ENCODE peak calls at places on chromosome 20, in seven cellular contexts. One of them, this sample, is unnamed.

GRCh38 chr20:41177636-41178035 is 40.3 kb downstream of the PLCG1 start:
- DNase-seq in fibroblast of pulmonary artery: peak; percentile 90
- DNase-seq in left colon: no peak
- DNase-seq in NCI-H1092 treated with DMSO at 0.1 percent for 48 hours: no peak
- DNase-seq in activated CD4-positive, alpha-beta T cell treated with anti-CD3 and anti-CD28 coated beads, Interleukin-2, amount 50 U/mL, for 1 hour: no peak
- DNase-seq in stimulated activated CD4-positive, alpha-beta T cell treated with anti-CD3 and anti-CD28 coated beads, Interleukin-2, amount 100 ng/mL, for 48 hours: no peak
- DNase-seq in AG04449: peak; percentile 87
- DNase-seq in this sample: peak; percentile 8

GRCh38 chr20:32343438-32343837 is 14.7 kb upstream of the ASXL1 start:
- DNase-seq in stimulated activated CD4-positive, alpha-beta T cell treated with anti-CD3 and anti-CD28 coated beads, Interleukin-2, amount 100 ng/mL, for 48 hours: no peak
- DNase-seq in left colon: no peak
- DNase-seq in activated CD4-positive, alpha-beta T cell treated with anti-CD3 and anti-CD28 coated beads, Interleukin-2, amount 50 U/mL, for 1 hour: no peak
- DNase-seq in AG04449: no peak
- DNase-seq in fibroblast of pulmonary artery: peak; percentile 81
- DNase-seq in NCI-H1092 treated with DMSO at 0.1 percent for 48 hours: no peak
- DNase-seq in this sample: no peak

GRCh38 chr20:62496525-62497218 is 20.9 kb upstream of the GATA5 start:
- DNase-seq in fibroblast of pulmonary artery: no peak
- DNase-seq in activated CD4-positive, alpha-beta T cell treated with anti-CD3 and anti-CD28 coated beads, Interleukin-2, amount 50 U/mL, for 1 hour: peak; percentile 28
- DNase-seq in NCI-H1092 treated with DMSO at 0.1 percent for 48 hours: peak; percentile 29
- DNase-seq in stimulated activated CD4-positive, alpha-beta T cell treated with anti-CD3 and anti-CD28 coated beads, Interleukin-2, amount 100 ng/mL, for 48 hours: peak; percentile 24
- DNase-seq in AG04449: no peak
- DNase-seq in left colon: peak; percentile 43
- DNase-seq in this sample: no peak

GRCh38 chr20:40521962-40522361 is 167.1 kb downstream of the MAFB start:
- DNase-seq in left colon: no peak
- DNase-seq in AG04449: no peak
- DNase-seq in fibroblast of pulmonary artery: no peak
- DNase-seq in stimulated activated CD4-positive, alpha-beta T cell treated with anti-CD3 and anti-CD28 coated beads, Interleukin-2, amount 100 ng/mL, for 48 hours: no peak
- DNase-seq in activated CD4-positive, alpha-beta T cell treated with anti-CD3 and anti-CD28 coated beads, Interleukin-2, amount 50 U/mL, for 1 hour: no peak
- DNase-seq in NCI-H1092 treated with DMSO at 0.1 percent for 48 hours: no peak
- DNase-seq in this sample: no peak

GRCh38 chr20:62551408-62552323 is 75.9 kb upstream of the GATA5 start:
- DNase-seq in NCI-H1092 treated with DMSO at 0.1 percent for 48 hours: no peak
- DNase-seq in fibroblast of pulmonary artery: no peak
- DNase-seq in stimulated activated CD4-positive, alpha-beta T cell treated with anti-CD3 and anti-CD28 coated beads, Interleukin-2, amount 100 ng/mL, for 48 hours: no peak
- DNase-seq in left colon: no peak
- DNase-seq in activated CD4-positive, alpha-beta T cell treated with anti-CD3 and anti-CD28 coated beads, Interleukin-2, amount 50 U/mL, for 1 hour: no peak
- DNase-seq in AG04449: no peak
- DNase-seq in this sample: no peak

GRCh38 chr20:34215711-34216381 is 25.4 kb upstream of the ASIP start:
- DNase-seq in fibroblast of pulmonary artery: peak; percentile 57
- DNase-seq in activated CD4-positive, alpha-beta T cell treated with anti-CD3 and anti-CD28 coated beads, Interleukin-2, amount 50 U/mL, for 1 hour: peak; percentile 19
- DNase-seq in NCI-H1092 treated with DMSO at 0.1 percent for 48 hours: peak; percentile 68
- DNase-seq in AG04449: no peak
- DNase-seq in stimulated activated CD4-positive, alpha-beta T cell treated with anti-CD3 and anti-CD28 coated beads, Interleukin-2, amount 100 ng/mL, for 48 hours: peak; percentile 55
- DNase-seq in left colon: peak; percentile 75
- DNase-seq in this sample: peak; percentile 52

GRCh38 chr20:24446811-24447210 is 22.6 kb upstream of the SYNDIG1 start:
- DNase-seq in activated CD4-positive, alpha-beta T cell treated with anti-CD3 and anti-CD28 coated beads, Interleukin-2, amount 50 U/mL, for 1 hour: no peak
- DNase-seq in fibroblast of pulmonary artery: no peak
- DNase-seq in AG04449: no peak
- DNase-seq in stimulated activated CD4-positive, alpha-beta T cell treated with anti-CD3 and anti-CD28 coated beads, Interleukin-2, amount 100 ng/mL, for 48 hours: no peak
- DNase-seq in NCI-H1092 treated with DMSO at 0.1 percent for 48 hours: no peak
- DNase-seq in left colon: no peak
- DNase-seq in this sample: no peak

GRCh38 chr20:10985536-10985935 is 311.7 kb upstream of the JAG1 start:
- DNase-seq in NCI-H1092 treated with DMSO at 0.1 percent for 48 hours: no peak
- DNase-seq in left colon: no peak
- DNase-seq in fibroblast of pulmonary artery: peak; percentile 83
- DNase-seq in stimulated activated CD4-positive, alpha-beta T cell treated with anti-CD3 and anti-CD28 coated beads, Interleukin-2, amount 100 ng/mL, for 48 hours: no peak
- DNase-seq in activated CD4-positive, alpha-beta T cell treated with anti-CD3 and anti-CD28 coated beads, Interleukin-2, amount 50 U/mL, for 1 hour: no peak
- DNase-seq in AG04449: no peak
- DNase-seq in this sample: peak; percentile 30

GRCh38 chr20:32227744-32228688 is 20.3 kb downstream of the POFUT1 start:
- DNase-seq in stimulated activated CD4-positive, alpha-beta T cell treated with anti-CD3 and anti-CD28 coated beads, Interleukin-2, amount 100 ng/mL, for 48 hours: no peak
- DNase-seq in fibroblast of pulmonary artery: peak; percentile 56
- DNase-seq in AG04449: no peak
- DNase-seq in activated CD4-positive, alpha-beta T cell treated with anti-CD3 and anti-CD28 coated beads, Interleukin-2, amount 50 U/mL, for 1 hour: no peak
- DNase-seq in NCI-H1092 treated with DMSO at 0.1 percent for 48 hours: no peak
- DNase-seq in left colon: peak; percentile 78
- DNase-seq in this sample: no peak

GRCh38 chr20:49999329-49999728 is 16.5 kb downstream of the SNAI1 start:
- DNase-seq in activated CD4-positive, alpha-beta T cell treated with anti-CD3 and anti-CD28 coated beads, Interleukin-2, amount 50 U/mL, for 1 hour: no peak
- DNase-seq in NCI-H1092 treated with DMSO at 0.1 percent for 48 hours: no peak
- DNase-seq in fibroblast of pulmonary artery: no peak
- DNase-seq in left colon: no peak
- DNase-seq in AG04449: no peak
- DNase-seq in stimulated activated CD4-positive, alpha-beta T cell treated with anti-CD3 and anti-CD28 coated beads, Interleukin-2, amount 100 ng/mL, for 48 hours: peak; percentile 18
- DNase-seq in this sample: no peak

GRCh38 chr20:21520702-21521595 is 7.1 kb upstream of the NKX2-2 start:
- DNase-seq in NCI-H1092 treated with DMSO at 0.1 percent for 48 hours: peak; percentile 75
- DNase-seq in left colon: no peak
- DNase-seq in AG04449: no peak
- DNase-seq in fibroblast of pulmonary artery: no peak
- DNase-seq in activated CD4-positive, alpha-beta T cell treated with anti-CD3 and anti-CD28 coated beads, Interleukin-2, amount 50 U/mL, for 1 hour: no peak
- DNase-seq in stimulated activated CD4-positive, alpha-beta T cell treated with anti-CD3 and anti-CD28 coated beads, Interleukin-2, amount 100 ng/mL, for 48 hours: no peak
- DNase-seq in this sample: no peak

GRCh38 chr20:20926222-20926905 is 179.8 kb downstream of the LINC00237 start:
- DNase-seq in activated CD4-positive, alpha-beta T cell treated with anti-CD3 and anti-CD28 coated beads, Interleukin-2, amount 50 U/mL, for 1 hour: no peak
- DNase-seq in AG04449: no peak
- DNase-seq in stimulated activated CD4-positive, alpha-beta T cell treated with anti-CD3 and anti-CD28 coated beads, Interleukin-2, amount 100 ng/mL, for 48 hours: no peak
- DNase-seq in fibroblast of pulmonary artery: no peak
- DNase-seq in left colon: no peak
- DNase-seq in NCI-H1092 treated with DMSO at 0.1 percent for 48 hours: no peak
- DNase-seq in this sample: no peak

GRCh38 chr20:38153401-38153800 is 11.7 kb downstream of the TGM2 start:
- DNase-seq in AG04449: no peak
- DNase-seq in left colon: no peak
- DNase-seq in stimulated activated CD4-positive, alpha-beta T cell treated with anti-CD3 and anti-CD28 coated beads, Interleukin-2, amount 100 ng/mL, for 48 hours: no peak
- DNase-seq in activated CD4-positive, alpha-beta T cell treated with anti-CD3 and anti-CD28 coated beads, Interleukin-2, amount 50 U/mL, for 1 hour: no peak
- DNase-seq in fibroblast of pulmonary artery: no peak
- DNase-seq in NCI-H1092 treated with DMSO at 0.1 percent for 48 hours: no peak
- DNase-seq in this sample: no peak

GRCh38 chr20:48783533-48784272 is 44.1 kb downstream of the PREX1 start:
- DNase-seq in AG04449: no peak
- DNase-seq in left colon: no peak
- DNase-seq in fibroblast of pulmonary artery: no peak
- DNase-seq in stimulated activated CD4-positive, alpha-beta T cell treated with anti-CD3 and anti-CD28 coated beads, Interleukin-2, amount 100 ng/mL, for 48 hours: no peak
- DNase-seq in NCI-H1092 treated with DMSO at 0.1 percent for 48 hours: no peak
- DNase-seq in activated CD4-positive, alpha-beta T cell treated with anti-CD3 and anti-CD28 coated beads, Interleukin-2, amount 50 U/mL, for 1 hour: no peak
- DNase-seq in this sample: no peak

GRCh38 chr20:46331612-46332361 is 23.5 kb upstream of the CDH22 start:
- DNase-seq in activated CD4-positive, alpha-beta T cell treated with anti-CD3 and anti-CD28 coated beads, Interleukin-2, amount 50 U/mL, for 1 hour: no peak
- DNase-seq in stimulated activated CD4-positive, alpha-beta T cell treated with anti-CD3 and anti-CD28 coated beads, Interleukin-2, amount 100 ng/mL, for 48 hours: no peak
- DNase-seq in NCI-H1092 treated with DMSO at 0.1 percent for 48 hours: no peak
- DNase-seq in fibroblast of pulmonary artery: no peak
- DNase-seq in left colon: no peak
- DNase-seq in AG04449: no peak
- DNase-seq in this sample: no peak

GRCh38 chr20:5977223-5977622 is 26.8 kb downstream of the MCM8 start:
- DNase-seq in stimulated activated CD4-positive, alpha-beta T cell treated with anti-CD3 and anti-CD28 coated beads, Interleukin-2, amount 100 ng/mL, for 48 hours: no peak
- DNase-seq in AG04449: no peak
- DNase-seq in fibroblast of pulmonary artery: no peak
- DNase-seq in activated CD4-positive, alpha-beta T cell treated with anti-CD3 and anti-CD28 coated beads, Interleukin-2, amount 50 U/mL, for 1 hour: no peak
- DNase-seq in NCI-H1092 treated with DMSO at 0.1 percent for 48 hours: no peak
- DNase-seq in left colon: no peak
- DNase-seq in this sample: no peak

GRCh38 chr20:59810376-59811187 is 122.9 kb downstream of the SYCP2 start:
- DNase-seq in AG04449: no peak
- DNase-seq in stimulated activated CD4-positive, alpha-beta T cell treated with anti-CD3 and anti-CD28 coated beads, Interleukin-2, amount 100 ng/mL, for 48 hours: no peak
- DNase-seq in NCI-H1092 treated with DMSO at 0.1 percent for 48 hours: no peak
- DNase-seq in left colon: no peak
- DNase-seq in activated CD4-positive, alpha-beta T cell treated with anti-CD3 and anti-CD28 coated beads, Interleukin-2, amount 50 U/mL, for 1 hour: no peak
- DNase-seq in fibroblast of pulmonary artery: no peak
- DNase-seq in this sample: peak; percentile 4

GRCh38 chr20:51698252-51698651 is 69.9 kb downstream of the ATP9A start:
- DNase-seq in fibroblast of pulmonary artery: no peak
- DNase-seq in left colon: no peak
- DNase-seq in activated CD4-positive, alpha-beta T cell treated with anti-CD3 and anti-CD28 coated beads, Interleukin-2, amount 50 U/mL, for 1 hour: no peak
- DNase-seq in AG04449: no peak
- DNase-seq in stimulated activated CD4-positive, alpha-beta T cell treated with anti-CD3 and anti-CD28 coated beads, Interleukin-2, amount 100 ng/mL, for 48 hours: no peak
- DNase-seq in NCI-H1092 treated with DMSO at 0.1 percent for 48 hours: no peak
- DNase-seq in this sample: no peak

GRCh38 chr20:22966787-22967464 is 68.2 kb upstream of the SSTR4 start:
- DNase-seq in stimulated activated CD4-positive, alpha-beta T cell treated with anti-CD3 and anti-CD28 coated beads, Interleukin-2, amount 100 ng/mL, for 48 hours: no peak
- DNase-seq in left colon: no peak
- DNase-seq in NCI-H1092 treated with DMSO at 0.1 percent for 48 hours: no peak
- DNase-seq in AG04449: no peak
- DNase-seq in fibroblast of pulmonary artery: no peak
- DNase-seq in activated CD4-positive, alpha-beta T cell treated with anti-CD3 and anti-CD28 coated beads, Interleukin-2, amount 50 U/mL, for 1 hour: no peak
- DNase-seq in this sample: no peak

GRCh38 chr20:37902504-37903313 is at the start of gene VSTM2L:
- DNase-seq in NCI-H1092 treated with DMSO at 0.1 percent for 48 hours: no peak
- DNase-seq in fibroblast of pulmonary artery: peak; percentile 54
- DNase-seq in stimulated activated CD4-positive, alpha-beta T cell treated with anti-CD3 and anti-CD28 coated beads, Interleukin-2, amount 100 ng/mL, for 48 hours: no peak
- DNase-seq in left colon: peak; percentile 27
- DNase-seq in activated CD4-positive, alpha-beta T cell treated with anti-CD3 and anti-CD28 coated beads, Interleukin-2, amount 50 U/mL, for 1 hour: no peak
- DNase-seq in AG04449: no peak
- DNase-seq in this sample: no peak